ENCODE peak calls at places on chromosomes 7 and 10, in five cellular contexts. One of them, this sample, is unnamed.

GRCh38 chr10:101226888-101227736 is 2.2 kb downstream of the LBX1 start:
- DNase-seq in H1: no peak
- DNase-seq in IMR-90: no peak
- DNase-seq in H9: no peak
- DNase-seq in mesenchymal stem cell: no peak
- DNase-seq in this sample: no peak

GRCh38 chr10:121595806-121596667 is 2.2 kb downstream of the FGFR2 start:
- DNase-seq in H1: peak; percentile 73
- DNase-seq in IMR-90: no peak
- DNase-seq in H9: peak; percentile 55
- DNase-seq in mesenchymal stem cell: no peak
- DNase-seq in this sample: peak; percentile 63

GRCh38 chr7:90760892-90761291 is 164.8 kb downstream of the CDK14 start:
- DNase-seq in H1: no peak
- DNase-seq in IMR-90: no peak
- DNase-seq in H9: no peak
- DNase-seq in mesenchymal stem cell: no peak
- DNase-seq in this sample: no peak

GRCh38 chr7:80588591-80588990 is 49.9 kb upstream of the CD36 start:
- DNase-seq in H1: no peak
- DNase-seq in IMR-90: peak; percentile 47
- DNase-seq in H9: no peak
- DNase-seq in mesenchymal stem cell: no peak
- DNase-seq in this sample: no peak

GRCh38 chr7:12601302-12601869 is 30.9 kb downstream of the SCIN start:
- DNase-seq in H1: no peak
- DNase-seq in IMR-90: no peak
- DNase-seq in H9: no peak
- DNase-seq in mesenchymal stem cell: no peak
- DNase-seq in this sample: no peak

GRCh38 chr7:132881317-132881716 is 200.6 kb downstream of the CHCHD3 start:
- DNase-seq in H1: no peak
- DNase-seq in IMR-90: no peak
- DNase-seq in H9: no peak
- DNase-seq in mesenchymal stem cell: no peak
- DNase-seq in this sample: no peak

GRCh38 chr7:1543826-1544177 is 12.2 kb downstream of the TMEM184A start:
- DNase-seq in H1: no peak
- DNase-seq in IMR-90: no peak
- DNase-seq in H9: no peak
- DNase-seq in mesenchymal stem cell: no peak
- DNase-seq in this sample: no peak

GRCh38 chr10:48762104-48763042 is 77.7 kb downstream of the WDFY4 start:
- DNase-seq in H1: no peak
- DNase-seq in IMR-90: no peak
- DNase-seq in H9: no peak
- DNase-seq in mesenchymal stem cell: no peak
- DNase-seq in this sample: no peak

GRCh38 chr10:11782793-11783557 is 40.2 kb upstream of the PROSER2 start:
- DNase-seq in H1: peak; percentile 48
- DNase-seq in IMR-90: peak; percentile 58
- DNase-seq in H9: no peak
- DNase-seq in mesenchymal stem cell: peak; percentile 73
- DNase-seq in this sample: peak; percentile 56

GRCh38 chr7:147452816-147453215 is 1137.8 kb upstream of the C7orf33 start:
- DNase-seq in H1: no peak
- DNase-seq in IMR-90: no peak
- DNase-seq in H9: no peak
- DNase-seq in mesenchymal stem cell: no peak
- DNase-seq in this sample: no peak

GRCh38 chr7:30470783-30471182 is 7.8 kb downstream of the NOD1 start:
- DNase-seq in H1: no peak
- DNase-seq in IMR-90: peak; percentile 88
- DNase-seq in H9: no peak
- DNase-seq in mesenchymal stem cell: peak; percentile 92
- DNase-seq in this sample: no peak

GRCh38 chr7:30473393-30473775 is 5.2 kb downstream of the NOD1 start:
- DNase-seq in H1: peak; percentile 6
- DNase-seq in IMR-90: no peak
- DNase-seq in H9: no peak
- DNase-seq in mesenchymal stem cell: no peak
- DNase-seq in this sample: no peak

GRCh38 chr7:30471205-30471604 is 7.4 kb downstream of the NOD1 start:
- DNase-seq in H1: no peak
- DNase-seq in IMR-90: no peak
- DNase-seq in H9: no peak
- DNase-seq in mesenchymal stem cell: no peak
- DNase-seq in this sample: no peak

GRCh38 chr7:30472771-30473392 is 5.7 kb downstream of the NOD1 start:
- DNase-seq in H1: peak; percentile 4
- DNase-seq in IMR-90: peak; percentile 70
- DNase-seq in H9: no peak
- DNase-seq in mesenchymal stem cell: peak; percentile 54
- DNase-seq in this sample: no peak

DNA sequence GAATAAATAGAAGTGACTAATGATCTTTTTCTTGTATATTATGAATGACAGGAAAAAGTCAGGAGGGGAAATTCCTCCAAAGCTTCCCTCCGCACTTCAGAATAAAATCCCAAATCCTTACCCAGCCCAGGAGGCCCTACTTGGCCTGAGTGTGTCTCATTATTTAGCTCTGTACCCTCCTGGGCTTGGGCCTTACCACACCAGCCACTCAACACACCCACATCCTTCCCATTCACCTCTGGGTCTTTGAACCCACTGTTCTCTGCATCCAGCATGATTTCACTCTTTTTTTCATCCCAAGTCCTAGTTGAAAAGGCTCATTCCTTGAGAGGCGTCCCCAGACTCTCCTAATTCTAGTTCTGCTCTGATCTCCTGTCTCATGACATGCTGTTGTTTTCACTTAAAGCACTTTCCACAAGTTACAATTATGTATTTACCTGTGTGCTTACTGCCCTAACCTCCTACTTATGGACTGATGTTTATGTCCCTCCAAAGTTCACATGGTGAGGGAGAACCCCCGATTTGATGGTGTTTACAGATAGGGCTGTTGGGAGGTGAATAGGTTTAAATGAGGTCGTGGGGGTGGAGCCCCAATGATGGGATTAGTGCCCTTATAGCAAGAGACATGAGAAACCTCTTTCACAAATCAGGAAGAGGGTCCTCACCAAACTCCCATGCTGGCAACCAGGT is 6.4 kb downstream of the NOD1 start:
- DNase-seq in H1: peak; percentile 33
- DNase-seq in IMR-90: no peak
- DNase-seq in H9: no peak
- DNase-seq in mesenchymal stem cell: no peak
- DNase-seq in this sample: no peak
- H2AK5ac ChIP-seq in H1: no peak overlapping the region
- H2AK5ac ChIP-seq in IMR-90: peak overlapping the region; percentile 24
- H2AK5ac ChIP-seq in H9: no peak overlapping the region
- H2AK5ac ChIP-seq in mesenchymal stem cell: peak overlapping the region; percentile 57
- H2AK5ac ChIP-seq in this sample: no peak overlapping the region

GRCh38 chr10:117541405-117541908 is 1.1 kb upstream of the EMX2 start:
- DNase-seq in H1: no peak
- DNase-seq in IMR-90: no peak
- DNase-seq in H9: peak; percentile 75
- DNase-seq in mesenchymal stem cell: no peak
- DNase-seq in this sample: peak; percentile 74

GRCh38 chr10:117539903-117540639 is 2.5 kb upstream of the EMX2 start:
- DNase-seq in H1: no peak
- DNase-seq in IMR-90: no peak
- DNase-seq in H9: no peak
- DNase-seq in mesenchymal stem cell: no peak
- DNase-seq in this sample: no peak

GRCh38 chr10:117539271-117539876 is 3.2 kb upstream of the EMX2 start:
- DNase-seq in H1: no peak
- DNase-seq in IMR-90: no peak
- DNase-seq in H9: no peak
- DNase-seq in mesenchymal stem cell: no peak
- DNase-seq in this sample: no peak

GRCh38 chr10:117541909-117542705 is 439 bp upstream of the EMX2 start:
- DNase-seq in H1: peak; percentile 87
- DNase-seq in IMR-90: peak; percentile 2
- DNase-seq in H9: peak; percentile 92
- DNase-seq in mesenchymal stem cell: peak; percentile 41
- DNase-seq in this sample: peak; percentile 88

GRCh38 chr10:117540640-117541404 is 1.7 kb upstream of the EMX2 start:
- DNase-seq in H1: no peak
- DNase-seq in IMR-90: no peak
- DNase-seq in H9: no peak
- DNase-seq in mesenchymal stem cell: no peak
- DNase-seq in this sample: no peak
- H3K4me1 ChIP-seq in H1: peaks cover 45% of the 10 kb centered on the region
- H3K4me1 ChIP-seq in IMR-90: peaks cover 2% of the 10 kb centered on the region
- H3K4me1 ChIP-seq in H9: no peaks in the 10 kb centered on the region
- H3K4me1 ChIP-seq in mesenchymal stem cell: peaks cover 33% of the 10 kb centered on the region
- H3K4me1 ChIP-seq in this sample: peaks cover 16% of the 10 kb centered on the region

DNA sequence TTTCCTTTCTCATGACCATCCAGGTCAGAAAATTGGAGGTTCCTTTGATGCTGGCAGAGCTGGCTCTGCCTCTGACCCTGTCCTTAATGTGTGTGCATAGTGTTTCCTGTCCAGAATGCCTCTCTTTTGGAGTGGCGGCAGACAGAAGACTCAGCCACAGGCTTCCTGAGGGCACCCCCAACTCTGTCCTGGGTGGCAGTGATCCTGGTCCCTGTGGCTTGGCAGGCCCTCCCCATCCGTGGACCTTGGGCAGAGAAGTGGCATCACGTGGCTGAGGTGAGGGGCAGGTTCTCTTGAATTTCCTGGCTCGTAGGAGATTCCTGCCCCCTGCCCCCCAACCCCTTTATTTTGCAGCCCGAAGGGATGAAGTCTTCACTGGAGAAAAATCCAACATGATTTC is 133.1 kb downstream of the RGS10 start:
- DNase-seq in H1: no peak
- DNase-seq in IMR-90: no peak
- DNase-seq in H9: no peak
- DNase-seq in mesenchymal stem cell: no peak
- DNase-seq in this sample: no peak
- H3K27ac ChIP-seq in H1: no peak overlapping the region
- H3K27ac ChIP-seq in IMR-90: peak overlapping the region; percentile 86
- H3K27ac ChIP-seq in H9: no peak overlapping the region
- H3K27ac ChIP-seq in mesenchymal stem cell: no peak overlapping the region
- H3K27ac ChIP-seq in this sample: no peak overlapping the region

DNA sequence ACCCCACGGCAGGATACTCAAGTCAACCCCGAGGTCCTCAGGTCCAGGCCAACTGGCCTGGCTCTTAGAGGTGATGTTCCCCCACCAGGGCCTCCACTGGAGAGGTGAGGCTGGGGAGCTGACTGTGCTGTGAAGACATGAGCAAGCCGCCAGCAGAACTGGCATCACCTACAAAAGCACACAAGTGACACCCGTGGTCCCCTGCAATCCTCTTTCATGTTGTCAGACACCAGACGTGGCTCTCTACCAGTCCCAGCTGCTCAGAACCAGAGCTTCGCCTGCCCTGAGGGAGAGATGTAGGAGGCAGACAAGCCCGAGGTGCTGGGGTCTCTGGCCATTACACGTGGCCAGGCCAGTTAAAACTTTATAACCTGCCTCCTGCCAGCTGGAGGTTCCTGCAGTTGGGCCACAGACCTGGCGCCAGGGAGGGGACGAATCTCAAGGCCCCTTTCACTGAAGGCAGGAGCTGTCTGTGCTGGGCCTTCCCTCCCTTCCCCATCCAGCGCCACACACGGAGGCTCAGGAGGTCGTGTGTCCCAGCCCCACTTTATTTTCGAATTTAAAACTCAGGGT is 2.2 kb downstream of the COMTD1 start:
- DNase-seq in H1: no peak
- DNase-seq in IMR-90: no peak
- DNase-seq in H9: no peak
- DNase-seq in mesenchymal stem cell: no peak
- DNase-seq in this sample: no peak
- H2AK5ac ChIP-seq in H1: peak overlapping the region; percentile 97
- H2AK5ac ChIP-seq in IMR-90: peak overlapping the region; percentile 11
- H2AK5ac ChIP-seq in H9: no peak overlapping the region
- H2AK5ac ChIP-seq in mesenchymal stem cell: no peak overlapping the region
- H2AK5ac ChIP-seq in this sample: peak overlapping the region; percentile 41

DNA sequence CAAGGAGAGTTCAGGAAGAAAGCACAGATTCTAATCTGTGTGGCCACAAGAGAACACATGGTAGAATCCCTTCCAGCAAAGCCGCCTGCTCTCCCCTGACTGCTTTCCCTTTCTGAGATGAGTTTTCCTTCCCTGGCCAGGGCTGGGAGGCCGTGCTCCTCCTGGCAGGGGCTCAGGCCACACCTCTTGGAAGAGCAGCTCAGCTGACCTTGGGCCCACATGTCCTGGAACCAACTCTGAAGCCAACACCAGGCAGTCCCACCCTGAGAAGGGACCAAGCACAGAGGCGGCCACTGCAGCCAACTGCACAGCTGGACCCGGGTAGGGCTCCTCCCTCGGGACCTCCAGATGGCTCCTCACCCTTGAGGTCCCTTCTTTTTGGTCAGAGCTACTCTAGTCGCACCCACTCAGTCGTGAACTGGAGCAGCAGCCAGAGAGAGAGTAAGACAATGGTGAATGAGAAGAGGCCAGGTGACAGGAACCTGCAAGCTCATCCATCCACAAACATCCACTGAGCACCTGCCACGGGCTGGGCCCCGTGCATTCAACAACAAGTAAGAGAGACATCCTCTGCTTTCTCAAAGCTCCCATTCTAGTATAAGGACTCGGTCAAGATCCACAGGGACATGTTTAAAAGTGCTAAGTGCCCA is 40.3 kb downstream of the FAM53B start:
- DNase-seq in H1: no peak
- DNase-seq in IMR-90: no peak
- DNase-seq in H9: no peak
- DNase-seq in mesenchymal stem cell: peak; percentile 13
- DNase-seq in this sample: no peak
- H3K4me1 ChIP-seq in H1: peaks cover 15% of the 10 kb centered on the region
- H3K4me1 ChIP-seq in IMR-90: peaks cover 31% of the 10 kb centered on the region
- H3K4me1 ChIP-seq in H9: peaks cover 6% of the 10 kb centered on the region
- H3K4me1 ChIP-seq in mesenchymal stem cell: peaks cover 4% of the 10 kb centered on the region
- H3K4me1 ChIP-seq in this sample: peaks cover 13% of the 10 kb centered on the region

GRCh38 chr7:85600425-85600824 is 413.6 kb upstream of the SEMA3D start:
- DNase-seq in H1: no peak
- DNase-seq in IMR-90: peak; percentile 20
- DNase-seq in H9: peak; percentile 25
- DNase-seq in mesenchymal stem cell: peak; percentile 29
- DNase-seq in this sample: peak; percentile 27

GRCh38 chr7:85593355-85593754 is 406.5 kb upstream of the SEMA3D start:
- DNase-seq in H1: no peak
- DNase-seq in IMR-90: no peak
- DNase-seq in H9: no peak
- DNase-seq in mesenchymal stem cell: no peak
- DNase-seq in this sample: no peak

GRCh38 chr7:85595639-85596268 is 408.9 kb upstream of the SEMA3D start:
- DNase-seq in H1: no peak
- DNase-seq in IMR-90: peak; percentile 75
- DNase-seq in H9: no peak
- DNase-seq in mesenchymal stem cell: peak; percentile 22
- DNase-seq in this sample: no peak
- H3K27ac ChIP-seq in H1: no peak overlapping the region
- H3K27ac ChIP-seq in IMR-90: no peak overlapping the region
- H3K27ac ChIP-seq in H9: no peak overlapping the region
- H3K27ac ChIP-seq in mesenchymal stem cell: no peak overlapping the region
- H3K27ac ChIP-seq in this sample: no peak overlapping the region

This sample was measured in neuronal stem cell.